ENCODE peak calls at places on chromosomes 1 and 21, in nine cellular contexts. O is AG09319, I is thoracic aorta, R is A673, N is choroid plexus epithelial cell, C is esophagus squamous epithelium, U is astrocyte, Z is GM23338, A is heart right ventricle. M is an unnamed sample.

GRCh38 chr1:51926171-51926812 is 47.8 kb upstream of the NRDC start:
- DNase-seq in O (no peak), I (no peak), R (peak; percentile 82), N (peak; percentile 82), C (no peak), U (peak; percentile 41), Z (peak; percentile 70), A (no peak), M (no peak)

GRCh38 chr21:46057111-46057709 is 40.7 kb upstream of the COL6A2 start:
- DNase-seq in O (no peak), I (no peak), R (no peak), N (no peak), C (no peak), U (no peak), Z (no peak), A (no peak), M (peak; percentile 66)

GRCh38 chr21:17513214-17514123 is 626 bp downstream of the CXADR start:
- DNase-seq in O (no peak), I (no peak), R (peak; percentile 44), N (peak; percentile 61), C (no peak), U (peak; percentile 50), Z (peak; percentile 52), A (no peak), M (peak; percentile 73)

GRCh38 chr1:64476251-64476952 is 6.5 kb downstream of the CACHD1 start:
- DNase-seq in O (peak; percentile 44), I (no peak), R (peak; percentile 54), N (peak; percentile 67), C (no peak), U (peak; percentile 91), Z (no peak), A (peak; percentile 56), M (no peak)

GRCh38 chr1:225870883-225871282 is 11.3 kb downstream of the TMEM63A start:
- DNase-seq in O (no peak), I (no peak), R (no peak), N (no peak), C (no peak), U (no peak), Z (no peak), A (no peak), M (no peak)

GRCh38 chr1:31397360-31398095 is 15.5 kb upstream of the SERINC2 start:
- DNase-seq in O (no peak), I (no peak), R (no peak), N (no peak), C (no peak), U (peak; percentile 39), Z (no peak), A (no peak), M (no peak)

GRCh38 chr1:193537266-193538003 is 351.0 kb upstream of the B3GALT2 start:
- DNase-seq in O (no peak), I (no peak), R (no peak), N (no peak), C (no peak), U (no peak), Z (no peak), A (peak; percentile 7), M (no peak)

GRCh38 chr21:25329227-25329626 is 278.1 kb downstream of the MRPL39 start:
- DNase-seq in O (peak; percentile 67), I (no peak), R (no peak), N (peak; percentile 70), C (no peak), U (peak; percentile 91), Z (no peak), A (no peak), M (no peak)

GRCh38 chr1:164733070-164733469 is 174.1 kb downstream of the PBX1 start:
- DNase-seq in O (no peak), I (no peak), R (no peak), N (peak; percentile 72), C (no peak), U (peak; percentile 84), Z (no peak), A (no peak), M (no peak)

GRCh38 chr21:45016031-45016430 is 58.3 kb upstream of the ADARB1 start:
- DNase-seq in O (no peak), I (no peak), R (no peak), N (no peak), C (no peak), U (no peak), Z (no peak), A (no peak), M (no peak)

GRCh38 chr1:175338447-175339135 is 146.0 kb upstream of the KIAA0040 start:
- DNase-seq in O (no peak), I (no peak), R (peak; percentile 46), N (no peak), C (no peak), U (no peak), Z (peak; percentile 87), A (no peak), M (no peak)

GRCh38 chr1:226479432-226479831 is 69.1 kb upstream of the STUM start:
- DNase-seq in O (no peak), I (no peak), R (no peak), N (no peak), C (no peak), U (no peak), Z (no peak), A (no peak), M (no peak)

GRCh38 chr21:42121792-42122191 is 50.7 kb downstream of the UMODL1 start:
- DNase-seq in O (no peak), I (no peak), R (no peak), N (no peak), C (no peak), U (no peak), Z (no peak), A (no peak), M (no peak)

GRCh38 chr1:227794813-227795183 is 20.7 kb upstream of the PRSS38 start:
- DNase-seq in O (no peak), I (no peak), R (no peak), N (no peak), C (no peak), U (no peak), Z (peak; percentile 27), A (no peak), M (peak; percentile 65)

GRCh38 chr1:36096500-36097412 is 8.1 kb downstream of the ADPRS start:
- DNase-seq in O (no peak), I (no peak), R (peak; percentile 69), N (no peak), C (no peak), U (no peak), Z (peak; percentile 84), A (no peak), M (no peak)

GRCh38 chr1:182111496-182111895 is 50.0 kb upstream of the ZNF648 start:
- DNase-seq in O (no peak), I (no peak), R (peak; percentile 11), N (no peak), C (no peak), U (no peak), Z (no peak), A (no peak), M (no peak)

GRCh38 chr1:199297174-199297573 is 658.3 kb downstream of the PTPRC start:
- DNase-seq in O (no peak), I (no peak), R (no peak), N (peak; percentile 21), C (no peak), U (no peak), Z (no peak), A (no peak), M (no peak)

GRCh38 chr1:162022626-162023025 is 1.0 kb downstream of the OLFML2B start:
- DNase-seq in O (no peak), I (no peak), R (no peak), N (no peak), C (no peak), U (no peak), Z (no peak), A (no peak), M (no peak)

GRCh38 chr1:172585861-172586260 is 52.9 kb downstream of the SUCO start:
- DNase-seq in O (no peak), I (no peak), R (no peak), N (no peak), C (no peak), U (peak; percentile 36), Z (no peak), A (no peak), M (no peak)

GRCh38 chr1:60564196-60564595 is 490.6 kb upstream of the C1orf87 start:
- DNase-seq in O (no peak), I (no peak), R (no peak), N (peak; percentile 66), C (no peak), U (no peak), Z (no peak), A (no peak), M (no peak)
- TF ChIP-seq CTCF in O (no peak), I (no peak), R (no peak), N (no peak), C (no peak), U (no peak), Z (no peak), A (no peak), M (no peak)

GRCh38 chr1:1238702-1239178 is 6.7 kb downstream of the B3GALT6 start:
- DNase-seq in O (no peak), I (no peak), R (no peak), N (no peak), C (no peak), U (no peak), Z (no peak), A (no peak), M (no peak)

GRCh38 chr1:1239624-1240347 is 6.7 kb downstream of the C1QTNF12 start:
- DNase-seq in O (no peak), I (no peak), R (no peak), N (no peak), C (no peak), U (no peak), Z (no peak), A (no peak), M (no peak)

GRCh38 chr1:1237874-1238701 is 6.1 kb downstream of the B3GALT6 start:
- DNase-seq in O (no peak), I (no peak), R (no peak), N (no peak), C (no peak), U (no peak), Z (no peak), A (no peak), M (no peak)

GRCh38 chr1:1240348-1240732 is 6.2 kb downstream of the C1QTNF12 start:
- DNase-seq in O (no peak), I (no peak), R (no peak), N (no peak), C (no peak), U (no peak), Z (no peak), A (no peak), M (no peak)

GRCh38 chr1:1239247-1239623 is 7.2 kb downstream of the B3GALT6 start:
- DNase-seq in O (no peak), I (no peak), R (no peak), N (no peak), C (no peak), U (no peak), Z (no peak), A (no peak), M (no peak)
- TF ChIP-seq CTCF in O (no peak), I (no peak), R (no peak), N (no peak), C (no peak), U (no peak), Z (peak; percentile 3), A (no peak), M (no peak)

GRCh38 chr1:154391086-154391770 is 13.9 kb upstream of the IL6R start:
- DNase-seq in O (no peak), I (no peak), R (no peak), N (no peak), C (no peak), U (no peak), Z (no peak), A (no peak), M (no peak)
- TF ChIP-seq CTCF in O (no peak), I (no peak), R (no peak), N (no peak), C (no peak), U (no peak), Z (no peak), A (no peak), M (no peak)

GRCh38 chr1:46496505-46496904 is 6.9 kb downstream of the DMBX1 start:
- DNase-seq in O (no peak), I (no peak), R (no peak), N (no peak), C (no peak), U (no peak), Z (no peak), A (no peak), M (no peak)
- TF ChIP-seq CTCF in O (no peak), I (no peak), R (no peak), N (no peak), C (no peak), U (no peak), Z (no peak), A (no peak), M (no peak)

M was measured in type B pancreatic cell.